ENCODE peak calls at places on chromosome 12, in four cellular contexts. Y is H9; W is CD8-positive, alpha-beta T cell; D is AG04450. R is an unnamed sample.

GRCh38 chr12:105170139-105170538 is 62.6 kb downstream of the WASHC4 start:
- DNase-seq in W (no peak), Y (no peak), D (no peak), R (no peak)

GRCh38 chr12:82174936-82175335 is 183.3 kb downstream of the CCDC59 start:
- DNase-seq in D (no peak), Y (no peak), W (no peak), R (no peak)

GRCh38 chr12:99983721-99984258 is 946 bp downstream of the ANKS1B start:
- DNase-seq in W (no peak), Y (peak), D (no peak), R (no peak)

GRCh38 chr12:108948369-108948768 is 68.5 kb downstream of the DAO start:
- DNase-seq in D (no peak), W (no peak), Y (no peak), R (no peak)

GRCh38 chr12:46373303-46374182 is 970 bp upstream of the SLC38A2 start:
- DNase-seq in W (peak), Y (peak), D (no peak), R (peak)

GRCh38 chr12:31029916-31030562 is 43.6 kb upstream of the DDX11 start:
- DNase-seq in W (no peak), D (no peak), Y (peak), R (peak)

GRCh38 chr12:32034045-32034444 is 72.6 kb upstream of the BICD1 start:
- DNase-seq in Y (no peak), W (no peak), D (no peak), R (no peak)

GRCh38 chr12:65465766-65466547 is 187.5 kb downstream of the MSRB3 start:
- DNase-seq in W (no peak), D (no peak), Y (no peak), R (no peak)

GRCh38 chr12:116136340-116136739 is 141.2 kb downstream of the MED13L start:
- DNase-seq in Y (no peak), W (no peak), D (no peak), R (no peak)
- H3K27ac ChIP-seq in Y (no peak), W (no peak), D (no peak), R (no peak)

GRCh38 chr12:116592116-116592637 is 33.0 kb downstream of the MAP1LC3B2 start:
- DNase-seq in Y (no peak), D (no peak), W (no peak), R (peak)
- H3K27ac ChIP-seq in Y (no peak), D (peak), W (no peak), R (no peak)

DNA sequence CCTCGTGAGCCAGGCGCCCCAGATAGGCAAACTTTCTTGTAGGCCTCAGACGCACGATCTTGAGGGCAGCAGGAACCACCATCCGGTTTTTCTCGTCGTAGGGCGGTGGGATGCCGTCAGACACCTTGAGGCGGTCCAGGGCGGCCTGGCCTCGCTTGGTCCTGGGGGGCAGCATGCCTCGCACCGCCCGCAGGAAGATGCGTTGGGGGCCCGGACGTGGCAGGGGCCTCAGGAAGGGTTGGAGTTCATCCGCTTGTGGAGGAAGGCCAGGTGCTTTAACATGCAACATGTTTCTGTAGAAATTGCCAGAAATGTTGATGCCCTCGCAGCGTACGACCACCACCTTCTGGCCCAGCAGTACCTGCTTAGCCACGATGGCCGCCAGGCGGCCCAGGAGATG is 5.5 kb upstream of the TSPAN9 start:
- DNase-seq in W (no peak), Y (peak), D (no peak), R (no peak)
- H3K27ac ChIP-seq in W (no peak), Y (no peak), D (no peak), R (no peak)

DNA sequence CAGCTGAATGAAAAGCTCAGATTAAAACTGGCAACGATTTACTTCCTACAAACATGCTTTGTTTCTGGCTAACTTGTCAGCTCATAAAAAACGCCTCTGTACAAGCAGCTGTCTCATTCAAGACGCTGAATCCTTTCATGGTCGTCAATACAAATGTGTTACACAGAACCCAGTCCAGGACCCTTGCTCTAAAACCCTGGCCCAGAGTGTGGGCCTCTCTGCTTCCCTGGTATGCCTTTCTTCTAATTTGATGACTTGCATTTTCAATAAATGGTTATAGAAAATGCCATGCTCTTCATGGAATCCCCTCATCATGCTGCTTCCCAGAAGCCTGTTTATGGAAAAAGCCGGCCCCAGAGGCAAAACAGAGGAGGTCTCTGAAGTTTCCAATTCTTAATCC is 183.0 kb downstream of the PHLDA1 start:
- DNase-seq in D (no peak), Y (no peak), W (no peak), R (no peak)
- H3K27ac ChIP-seq in D (peak), Y (no peak), W (no peak), R (no peak)

GRCh38 chr12:111284709-111285108 is 84.2 kb downstream of the PHETA1 start:
- DNase-seq in W (no peak), Y (no peak), D (no peak), R (no peak)
- H3K27ac ChIP-seq in W (no peak), Y (no peak), D (no peak), R (no peak)

GRCh38 chr12:124637586-124637985 is 70.2 kb upstream of the NCOR2 start:
- DNase-seq in D (no peak), Y (no peak), W (no peak), R (no peak)
- H3K27ac ChIP-seq in D (no peak), Y (no peak), W (no peak), R (no peak)

DNA sequence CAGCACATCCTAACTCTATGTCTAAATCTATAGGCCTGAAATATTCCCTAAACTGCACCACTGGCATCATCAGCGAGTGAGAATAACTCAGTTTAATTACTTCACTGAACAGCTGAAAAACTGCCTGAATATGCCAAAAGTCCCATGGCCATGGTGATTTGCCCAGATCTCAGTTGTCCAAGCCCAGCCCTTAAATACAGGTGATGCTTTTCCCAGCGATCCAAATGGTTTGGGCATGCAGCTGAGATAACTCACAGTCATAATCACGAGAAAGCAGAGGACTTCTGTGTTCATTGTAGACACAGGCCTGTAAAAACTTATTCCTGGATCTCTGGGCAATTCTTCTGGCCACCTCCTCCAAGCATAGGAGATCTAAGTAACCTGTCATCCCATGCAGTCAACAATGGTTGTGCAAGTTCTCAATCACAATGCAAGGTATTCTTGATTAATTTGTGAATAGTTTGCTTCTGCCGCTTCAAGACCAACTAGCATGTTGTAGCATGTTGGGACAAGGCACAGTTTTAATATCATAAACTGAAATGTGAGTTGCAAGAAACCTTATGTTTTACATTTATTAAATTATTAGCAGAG is 40.5 kb downstream of the DUSP6 start:
- DNase-seq in D (no peak), Y (no peak), W (no peak), R (no peak)
- H3K27ac ChIP-seq in D (no peak), Y (no peak), W (no peak), R (no peak)

DNA sequence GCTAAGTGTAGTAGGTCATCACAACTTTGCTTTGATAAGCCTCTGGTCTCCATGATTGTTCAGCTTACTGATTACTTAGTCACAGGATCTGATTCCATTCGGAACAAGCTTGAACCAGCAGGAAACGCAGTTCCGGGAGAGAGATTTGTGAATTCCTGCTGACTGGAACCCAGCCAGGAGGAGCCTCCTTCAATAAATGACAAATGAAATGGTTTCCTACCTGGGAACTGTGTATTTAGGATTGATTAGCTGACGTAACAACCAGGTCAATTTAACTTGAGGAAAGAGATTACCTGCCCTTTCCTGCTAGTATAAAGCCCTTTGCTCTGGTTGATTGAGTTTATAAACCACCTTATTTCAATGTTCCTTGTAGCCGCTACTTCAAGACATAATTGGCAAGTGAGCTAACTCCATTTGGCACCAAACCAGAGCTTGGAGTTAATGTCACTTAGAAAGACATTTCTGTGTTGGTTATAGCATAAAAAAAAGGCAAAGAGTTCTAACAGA is 35.1 kb upstream of the KCNH3 start:
- DNase-seq in W (no peak), Y (no peak), D (peak), R (no peak)
- H3K27ac ChIP-seq in W (no peak), Y (no peak), D (no peak), R (no peak)

DNA sequence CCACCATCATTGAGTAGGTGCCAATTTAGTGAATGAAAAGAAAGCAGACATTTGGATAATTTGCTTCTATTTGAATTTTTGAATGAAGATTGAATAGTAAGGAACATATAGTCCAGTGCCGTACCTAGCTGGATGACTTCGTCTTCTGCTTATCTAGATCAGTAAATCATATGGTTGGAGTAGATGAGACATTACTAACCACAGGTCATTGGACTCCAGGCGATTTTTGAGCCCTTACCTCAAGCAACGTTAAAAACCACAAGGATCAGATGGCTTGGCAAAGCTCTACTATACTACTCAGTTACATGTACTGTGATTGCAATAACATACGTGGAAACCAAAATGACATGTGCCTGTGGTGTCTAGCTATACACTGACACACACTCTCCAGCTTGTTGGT is 1.7 kb upstream of the SPATS2 start:
- DNase-seq in D (no peak), Y (no peak), W (no peak), R (no peak)
- H3K27ac ChIP-seq in D (no peak), Y (no peak), W (no peak), R (no peak)